ENCODE peak calls at places on chromosomes 6 and 20, in eight cellular contexts. Y is K562, D is ovary, X is upper lobe of left lung, R is stomach, A is A549, W is transverse colon, Q is tibial nerve. Z is an unnamed sample.

GRCh38 chr20:43843096-43843964 is 71.3 kb upstream of the TOX2 start:
- DNase-seq in Y (no peak), D (no peak), X (no peak), R (no peak), A (peak), W (no peak), Q (no peak), Z (peak)

GRCh38 chr6:136921936-136922679 is at the start of gene SLC35D3:
- DNase-seq in Y (no peak), D (no peak), X (peak), R (no peak), A (peak), W (no peak), Q (no peak), Z (no peak)

GRCh38 chr20:50494428-50494827 is 15.8 kb upstream of the PTPN1 start:
- DNase-seq in Y (no peak), D (no peak), X (no peak), R (no peak), A (no peak), W (no peak), Q (no peak), Z (peak)

GRCh38 chr6:116329156-116329555 is 41.6 kb upstream of the DSE start:
- DNase-seq in Y (no peak), D (no peak), X (no peak), R (no peak), A (no peak), W (no peak), Q (no peak), Z (no peak)

GRCh38 chr6:145147559-145147958 is 587.8 kb downstream of the EPM2A start:
- DNase-seq in Y (no peak), D (no peak), X (no peak), R (no peak), A (no peak), W (no peak), Q (no peak), Z (no peak)

GRCh38 chr6:89483111-89483720 is 50.3 kb downstream of the ANKRD6 start:
- DNase-seq in Y (no peak), D (peak), X (no peak), R (no peak), A (no peak), W (no peak), Q (no peak), Z (no peak)

GRCh38 chr6:41505084-41506049 is 40.8 kb upstream of the FOXP4 start:
- DNase-seq in Y (no peak), D (peak), X (peak), R (peak), A (no peak), W (peak), Q (peak), Z (peak)

GRCh38 chr6:122717350-122717749 is 62.2 kb upstream of the FABP7 start:
- DNase-seq in Y (no peak), D (no peak), X (no peak), R (no peak), A (no peak), W (no peak), Q (no peak), Z (no peak)

GRCh38 chr6:124961784-124962611 is at the start of gene RNF217:
- DNase-seq in Y (peak), D (peak), X (peak), R (peak), A (peak), W (peak), Q (peak), Z (peak)

GRCh38 chr6:11714116-11714797 is 64.3 kb downstream of the ADTRP start:
- DNase-seq in Y (no peak), D (no peak), X (no peak), R (no peak), A (no peak), W (no peak), Q (no peak), Z (no peak)

GRCh38 chr6:11714798-11715285 is 63.8 kb downstream of the ADTRP start:
- DNase-seq in Y (no peak), D (no peak), X (no peak), R (no peak), A (no peak), W (no peak), Q (no peak), Z (no peak)

GRCh38 chr6:11722224-11722623 is 56.4 kb downstream of the ADTRP start:
- DNase-seq in Y (no peak), D (no peak), X (no peak), R (no peak), A (no peak), W (no peak), Q (no peak), Z (no peak)

GRCh38 chr6:11718031-11718430 is 60.6 kb downstream of the ADTRP start:
- DNase-seq in Y (no peak), D (no peak), X (no peak), R (no peak), A (no peak), W (no peak), Q (no peak), Z (no peak)

DNA sequence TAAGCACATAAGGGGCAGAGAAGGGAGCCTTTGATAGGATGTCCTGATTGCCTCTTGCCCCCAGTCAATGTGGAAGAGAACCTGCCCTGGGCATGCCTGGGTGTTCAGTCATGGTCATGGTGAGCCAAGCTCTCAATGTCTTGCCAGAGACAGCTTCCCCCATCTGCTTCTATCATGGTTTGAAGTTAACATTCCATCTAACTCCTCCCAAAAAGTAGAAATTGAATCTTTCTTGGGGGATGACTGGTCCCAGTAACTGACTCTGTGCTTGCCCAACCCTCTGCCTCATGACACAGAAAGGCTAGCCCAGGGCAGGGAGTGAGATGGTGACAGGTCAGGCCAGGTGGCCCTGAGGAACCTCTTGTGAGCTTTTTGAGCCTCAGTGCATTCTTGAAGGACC is 60.1 kb downstream of the ADTRP start:
- DNase-seq in Y (no peak), D (no peak), X (no peak), R (no peak), A (no peak), W (no peak), Q (no peak), Z (no peak)
- TF ChIP-seq EP300 in Y (no peak), D (no peak), X (no peak), R (no peak), A (no peak), W (no peak), Q (no peak), Z (no peak)

GRCh38 chr6:161409353-161409752 is 135.5 kb upstream of the AGPAT4 start:
- DNase-seq in Y (no peak), D (no peak), X (no peak), R (no peak), A (no peak), W (no peak), Q (no peak), Z (no peak)
- TF ChIP-seq EP300 in Y (no peak), D (no peak), X (no peak), R (no peak), A (no peak), W (no peak), Q (no peak), Z (no peak)

GRCh38 chr6:126069457-126069856 is 83.1 kb downstream of the TRMT11 start:
- DNase-seq in Y (no peak), D (no peak), X (no peak), R (no peak), A (no peak), W (no peak), Q (no peak), Z (no peak)

GRCh38 chr6:126072834-126073233 is 86.5 kb downstream of the TRMT11 start:
- DNase-seq in Y (no peak), D (no peak), X (no peak), R (no peak), A (no peak), W (no peak), Q (no peak), Z (no peak)

GRCh38 chr6:126075335-126076071 is 89.2 kb downstream of the TRMT11 start:
- DNase-seq in Y (peak), D (no peak), X (no peak), R (no peak), A (no peak), W (no peak), Q (no peak), Z (no peak)

GRCh38 chr6:126071000-126071647 is 84.8 kb downstream of the TRMT11 start:
- DNase-seq in Y (no peak), D (no peak), X (no peak), R (no peak), A (no peak), W (no peak), Q (no peak), Z (no peak)

GRCh38 chr6:126072172-126072571 is 85.8 kb downstream of the TRMT11 start:
- DNase-seq in Y (no peak), D (no peak), X (no peak), R (no peak), A (no peak), W (no peak), Q (no peak), Z (no peak)
- TF ChIP-seq EP300 in Y (no peak), D (no peak), X (no peak), R (no peak), A (no peak), W (no peak), Q (no peak), Z (no peak)

GRCh38 chr20:62666736-62667529 is 24.6 kb downstream of the SLCO4A1 start:
- DNase-seq in Y (no peak), D (peak), X (no peak), R (peak), A (no peak), W (peak), Q (peak), Z (no peak)
- TF ChIP-seq EP300 in Y (no peak), D (no peak), X (no peak), R (no peak), A (no peak), W (no peak), Q (peak), Z (no peak)

Z was measured in sigmoid colon.